ENCODE peak calls at places on chromosome 4, in seven cellular contexts. E is A549; K is activated naive CD8-positive, alpha-beta T cell treated with anti-CD3 and anti-CD28 coated beads, Interleukin-2, amount 50 U/mL, for 24 hours; O is left lung; J is NCI-H774; C is ELF-1; B is uterus. Y is an unnamed sample.

GRCh38 chr4:4333265-4333706 is 43.2 kb downstream of the ZBTB49 start:
- DNase-seq in C (no peak), B (no peak), O (no peak), E (no peak), K (no peak), J (no peak), Y (no peak)

GRCh38 chr4:37549003-37549402 is 137.2 kb downstream of the RELL1 start:
- DNase-seq in E (no peak), B (no peak), J (no peak), K (no peak), O (no peak), C (no peak), Y (no peak)

GRCh38 chr4:53010320-53010719 is 148.2 kb downstream of the RASL11B start:
- DNase-seq in E (no peak), J (no peak), B (peak), O (no peak), C (no peak), K (no peak), Y (no peak)

GRCh38 chr4:17702666-17703065 is 78.8 kb downstream of the FAM184B start:
- DNase-seq in E (no peak), C (no peak), O (no peak), B (no peak), K (no peak), J (no peak), Y (no peak)

GRCh38 chr4:121252224-121252806 is 88.2 kb upstream of the TNIP3 start:
- DNase-seq in O (no peak), E (peak), K (peak), C (peak), J (peak), B (peak), Y (peak)

GRCh38 chr4:121951570-121952110 is at the start of gene TRPC3:
- DNase-seq in O (peak), J (no peak), B (peak), C (peak), K (peak), E (no peak), Y (peak)

GRCh38 chr4:48315728-48316630 is 25.4 kb upstream of the SLAIN2 start:
- DNase-seq in J (peak), C (peak), K (peak), O (no peak), B (no peak), E (peak), Y (no peak)

GRCh38 chr4:181911420-181911819 is 331.8 kb upstream of the TENM3 start:
- DNase-seq in K (no peak), O (no peak), E (no peak), C (no peak), B (no peak), J (no peak), Y (no peak)

GRCh38 chr4:183165371-183165770 is 66.3 kb downstream of the WWC2 start:
- DNase-seq in C (no peak), B (no peak), K (no peak), O (no peak), E (no peak), J (no peak), Y (no peak)

GRCh38 chr4:85772470-85772869 is 297.5 kb downstream of the ARHGAP24 start:
- DNase-seq in B (no peak), E (no peak), C (no peak), K (no peak), O (no peak), J (no peak), Y (no peak)

GRCh38 chr4:31045151-31045550 is 325.0 kb downstream of the PCDH7 start:
- DNase-seq in E (no peak), J (no peak), B (no peak), O (no peak), K (no peak), C (no peak), Y (no peak)

GRCh38 chr4:72275381-72275780 is 243.6 kb downstream of the NPFFR2 start:
- DNase-seq in K (no peak), C (no peak), J (no peak), E (no peak), B (no peak), O (no peak), Y (no peak)

GRCh38 chr4:7068883-7069282 is 1.0 kb upstream of the GRPEL1 start:
- DNase-seq in K (peak), J (no peak), O (no peak), B (no peak), E (no peak), C (peak), Y (no peak)

GRCh38 chr4:82138376-82138775 is 235.4 kb downstream of the HNRNPD start:
- DNase-seq in E (no peak), C (no peak), K (peak), J (no peak), O (no peak), B (no peak), Y (no peak)

GRCh38 chr4:112473985-112474384 is 42.0 kb downstream of the NEUROG2 start:
- DNase-seq in O (no peak), K (no peak), E (no peak), B (no peak), C (no peak), J (no peak), Y (no peak)

GRCh38 chr4:85968945-85969830 is 390.7 kb downstream of the MAPK10 start:
- DNase-seq in B (no peak), E (peak), J (peak), K (no peak), C (no peak), O (no peak), Y (no peak)

GRCh38 chr4:155854597-155855226 is 11.4 kb downstream of the ASIC5 start:
- DNase-seq in E (peak), J (no peak), B (no peak), O (peak), K (no peak), C (no peak), Y (no peak)

GRCh38 chr4:152259866-152260265 is 276.0 kb downstream of the FBXW7 start:
- DNase-seq in J (no peak), B (no peak), K (no peak), O (no peak), E (no peak), C (no peak), Y (no peak)

GRCh38 chr4:56007154-56007553 is 58.4 kb downstream of the CEP135 start:
- DNase-seq in C (no peak), K (no peak), B (no peak), O (no peak), J (no peak), E (no peak), Y (no peak)

GRCh38 chr4:53094040-53094439 is 231.9 kb downstream of the RASL11B start:
- DNase-seq in O (no peak), B (no peak), K (no peak), E (no peak), C (no peak), J (no peak), Y (no peak)

GRCh38 chr4:83075271-83075670 is 39.3 kb downstream of the PLAC8 start:
- DNase-seq in E (no peak), J (no peak), C (no peak), K (no peak), B (no peak), O (no peak), Y (no peak)

GRCh38 chr4:180333156-180333555 is 1910.0 kb upstream of the TENM3 start:
- DNase-seq in C (no peak), B (no peak), O (no peak), J (no peak), E (no peak), K (no peak), Y (no peak)

GRCh38 chr4:99468891-99469290 is 33.7 kb upstream of the ADH7 start:
- DNase-seq in O (no peak), K (no peak), J (no peak), E (no peak), C (no peak), B (no peak), Y (no peak)

GRCh38 chr4:89551191-89551590 is 243.6 kb upstream of the GPRIN3 start:
- DNase-seq in J (no peak), B (no peak), O (no peak), C (no peak), K (no peak), E (no peak), Y (no peak)

GRCh38 chr4:6956434-6957147 is 47.0 kb downstream of the TBC1D14 start:
- DNase-seq in E (no peak), K (no peak), B (no peak), O (no peak), J (no peak), C (no peak), Y (no peak)

Y was measured in stimulated activated effector memory CD8-positive, alpha-beta T cell treated with anti-CD3 and anti-CD28 coated beads, Interleukin-12 subunit alpha, Interleukin-12 subunit beta, amount 100 ng/mL, for 72 hours.